ENCODE peak calls at places on chromosomes 1 and 21, in five cellular contexts. One of them, this sample, is unnamed.

GRCh38 chr1:235989105-235989504 is 75.8 kb downstream of the NID1 start:
- DNase-seq in AG04450: no peak
- DNase-seq in body of pancreas: no peak
- DNase-seq in MM.1S: no peak
- DNase-seq in brain microvascular endothelial cell: no peak
- DNase-seq in this sample: no peak

GRCh38 chr21:37845535-37845934 is 70.7 kb downstream of the KCNJ6 start:
- DNase-seq in brain microvascular endothelial cell: no peak
- DNase-seq in body of pancreas: peak
- DNase-seq in MM.1S: no peak
- DNase-seq in AG04450: no peak
- DNase-seq in this sample: no peak

GRCh38 chr1:224271106-224271505 is 58.9 kb downstream of the NVL start:
- DNase-seq in brain microvascular endothelial cell: no peak
- DNase-seq in MM.1S: no peak
- DNase-seq in body of pancreas: no peak
- DNase-seq in AG04450: no peak
- DNase-seq in this sample: no peak

GRCh38 chr1:54309631-54310366 is 96.4 kb downstream of the SSBP3 start:
- DNase-seq in MM.1S: no peak
- DNase-seq in brain microvascular endothelial cell: no peak
- DNase-seq in AG04450: no peak
- DNase-seq in body of pancreas: no peak
- DNase-seq in this sample: no peak

GRCh38 chr1:59680044-59680443 is 134.7 kb upstream of the HOOK1 start:
- DNase-seq in brain microvascular endothelial cell: no peak
- DNase-seq in body of pancreas: no peak
- DNase-seq in AG04450: no peak
- DNase-seq in MM.1S: no peak
- DNase-seq in this sample: no peak

GRCh38 chr1:50108497-50109073 is at the start of gene ELAVL4:
- DNase-seq in AG04450: no peak
- DNase-seq in MM.1S: no peak
- DNase-seq in body of pancreas: peak
- DNase-seq in brain microvascular endothelial cell: no peak
- DNase-seq in this sample: no peak

GRCh38 chr1:172638885-172639831 is 19.7 kb upstream of the FASLG start:
- DNase-seq in MM.1S: no peak
- DNase-seq in brain microvascular endothelial cell: peak
- DNase-seq in body of pancreas: no peak
- DNase-seq in AG04450: peak
- DNase-seq in this sample: peak

GRCh38 chr1:29396438-29397255 is 160.3 kb downstream of the PTPRU start:
- DNase-seq in body of pancreas: no peak
- DNase-seq in AG04450: no peak
- DNase-seq in MM.1S: no peak
- DNase-seq in brain microvascular endothelial cell: peak
- DNase-seq in this sample: peak

GRCh38 chr1:246567258-246568235 is 1.3 kb downstream of the CNST start:
- DNase-seq in MM.1S: peak
- DNase-seq in AG04450: peak
- DNase-seq in brain microvascular endothelial cell: peak
- DNase-seq in body of pancreas: no peak
- DNase-seq in this sample: no peak

GRCh38 chr1:18109058-18109755 is 1.6 kb downstream of the IGSF21 start:
- DNase-seq in body of pancreas: no peak
- DNase-seq in AG04450: no peak
- DNase-seq in MM.1S: no peak
- DNase-seq in brain microvascular endothelial cell: no peak
- DNase-seq in this sample: no peak

GRCh38 chr1:169563019-169563615 is 23.2 kb downstream of the F5 start:
- DNase-seq in body of pancreas: no peak
- DNase-seq in AG04450: no peak
- DNase-seq in MM.1S: no peak
- DNase-seq in brain microvascular endothelial cell: no peak
- DNase-seq in this sample: no peak

GRCh38 chr1:165255226-165255625 is 101.3 kb downstream of the LMX1A start:
- DNase-seq in body of pancreas: no peak
- DNase-seq in MM.1S: peak
- DNase-seq in AG04450: no peak
- DNase-seq in brain microvascular endothelial cell: no peak
- DNase-seq in this sample: no peak

GRCh38 chr1:214386747-214387146 is 105.8 kb downstream of the SMYD2 start:
- DNase-seq in MM.1S: no peak
- DNase-seq in body of pancreas: no peak
- DNase-seq in AG04450: no peak
- DNase-seq in brain microvascular endothelial cell: peak
- DNase-seq in this sample: peak

GRCh38 chr1:6912507-6912906 is 127.3 kb downstream of the CAMTA1 start:
- DNase-seq in brain microvascular endothelial cell: no peak
- DNase-seq in body of pancreas: no peak
- DNase-seq in MM.1S: no peak
- DNase-seq in AG04450: no peak
- DNase-seq in this sample: no peak

GRCh38 chr1:111465754-111466153 is 8.0 kb upstream of the C1orf162 start:
- DNase-seq in MM.1S: no peak
- DNase-seq in body of pancreas: no peak
- DNase-seq in AG04450: no peak
- DNase-seq in brain microvascular endothelial cell: no peak
- DNase-seq in this sample: no peak

GRCh38 chr1:111463029-111463683 is 10.6 kb upstream of the C1orf162 start:
- DNase-seq in MM.1S: no peak
- DNase-seq in brain microvascular endothelial cell: no peak
- DNase-seq in body of pancreas: peak
- DNase-seq in AG04450: peak
- DNase-seq in this sample: no peak

GRCh38 chr1:111466480-111466879 is 7.3 kb upstream of the C1orf162 start:
- DNase-seq in brain microvascular endothelial cell: no peak
- DNase-seq in body of pancreas: no peak
- DNase-seq in MM.1S: no peak
- DNase-seq in AG04450: no peak
- DNase-seq in this sample: no peak

GRCh38 chr1:111461765-111462164 is 12.0 kb upstream of the C1orf162 start:
- DNase-seq in AG04450: no peak
- DNase-seq in brain microvascular endothelial cell: no peak
- DNase-seq in body of pancreas: no peak
- DNase-seq in MM.1S: no peak
- DNase-seq in this sample: no peak

GRCh38 chr1:111462368-111463028 is 11.3 kb upstream of the C1orf162 start:
- DNase-seq in brain microvascular endothelial cell: no peak
- DNase-seq in AG04450: no peak
- DNase-seq in MM.1S: no peak
- DNase-seq in body of pancreas: no peak
- DNase-seq in this sample: no peak
- H3K27ac ChIP-seq in brain microvascular endothelial cell: no peak
- H3K27ac ChIP-seq in AG04450: peak
- H3K27ac ChIP-seq in MM.1S: no peak
- H3K27ac ChIP-seq in body of pancreas: peak
- H3K27ac ChIP-seq in this sample: no peak

GRCh38 chr1:230534224-230534623 is 108.1 kb upstream of the COG2 start:
- DNase-seq in MM.1S: no peak
- DNase-seq in brain microvascular endothelial cell: no peak
- DNase-seq in body of pancreas: no peak
- DNase-seq in AG04450: no peak
- DNase-seq in this sample: no peak

GRCh38 chr1:230541306-230541705 is 101.0 kb upstream of the COG2 start:
- DNase-seq in body of pancreas: no peak
- DNase-seq in AG04450: no peak
- DNase-seq in MM.1S: no peak
- DNase-seq in brain microvascular endothelial cell: no peak
- DNase-seq in this sample: no peak

GRCh38 chr1:230540416-230540815 is 101.9 kb upstream of the COG2 start:
- DNase-seq in AG04450: no peak
- DNase-seq in brain microvascular endothelial cell: no peak
- DNase-seq in body of pancreas: no peak
- DNase-seq in MM.1S: no peak
- DNase-seq in this sample: no peak

GRCh38 chr1:230537456-230537855 is 104.8 kb upstream of the COG2 start:
- DNase-seq in AG04450: no peak
- DNase-seq in MM.1S: no peak
- DNase-seq in body of pancreas: no peak
- DNase-seq in brain microvascular endothelial cell: no peak
- DNase-seq in this sample: no peak

DNA sequence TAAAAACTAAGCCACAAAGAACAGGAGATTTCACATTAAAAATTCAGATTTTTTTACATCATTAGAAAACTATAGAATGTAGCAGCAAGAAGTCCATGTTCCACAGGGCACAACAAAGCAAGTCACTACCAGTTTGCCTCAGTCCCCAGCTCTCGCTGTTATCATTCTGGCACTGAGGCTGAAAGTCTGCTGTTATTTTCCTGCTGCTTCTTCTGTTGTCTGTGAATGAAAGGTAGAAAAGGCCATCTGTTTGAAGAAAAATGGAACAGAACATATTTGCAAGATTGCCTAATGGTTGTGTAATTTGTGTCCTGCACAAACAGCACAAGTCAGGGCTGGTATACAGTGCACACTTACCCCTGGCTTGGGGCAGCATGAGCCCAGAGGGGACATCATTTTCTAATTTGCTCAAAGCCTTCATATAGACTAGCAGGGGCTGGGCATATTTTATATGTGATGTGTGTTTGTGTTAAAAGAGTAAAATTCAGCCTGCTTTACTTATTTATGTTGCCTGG is 105.6 kb upstream of the COG2 start:
- DNase-seq in AG04450: no peak
- DNase-seq in body of pancreas: no peak
- DNase-seq in brain microvascular endothelial cell: no peak
- DNase-seq in MM.1S: no peak
- DNase-seq in this sample: no peak
- H3K4me3 ChIP-seq in AG04450: no peak
- H3K4me3 ChIP-seq in body of pancreas: no peak
- H3K4me3 ChIP-seq in brain microvascular endothelial cell: no peak
- H3K4me3 ChIP-seq in MM.1S: no peak
- H3K4me3 ChIP-seq in this sample: no peak

GRCh38 chr1:232965912-232966217 is 15.5 kb downstream of the NTPCR start:
- DNase-seq in AG04450: no peak
- DNase-seq in MM.1S: no peak
- DNase-seq in brain microvascular endothelial cell: no peak
- DNase-seq in body of pancreas: no peak
- DNase-seq in this sample: no peak

GRCh38 chr1:232966663-232967062 is 16.3 kb downstream of the NTPCR start:
- DNase-seq in MM.1S: no peak
- DNase-seq in brain microvascular endothelial cell: no peak
- DNase-seq in AG04450: no peak
- DNase-seq in body of pancreas: peak
- DNase-seq in this sample: no peak

GRCh38 chr1:232963366-232963765 is 13.0 kb downstream of the NTPCR start:
- DNase-seq in MM.1S: no peak
- DNase-seq in AG04450: no peak
- DNase-seq in body of pancreas: no peak
- DNase-seq in brain microvascular endothelial cell: no peak
- DNase-seq in this sample: no peak

GRCh38 chr1:232962761-232963357 is 12.4 kb downstream of the NTPCR start:
- DNase-seq in body of pancreas: no peak
- DNase-seq in AG04450: no peak
- DNase-seq in brain microvascular endothelial cell: peak
- DNase-seq in MM.1S: no peak
- DNase-seq in this sample: no peak

GRCh38 chr1:232965124-232965911 is 14.9 kb downstream of the NTPCR start:
- DNase-seq in AG04450: no peak
- DNase-seq in MM.1S: no peak
- DNase-seq in body of pancreas: no peak
- DNase-seq in brain microvascular endothelial cell: no peak
- DNase-seq in this sample: no peak
- H3K27ac ChIP-seq in AG04450: no peak
- H3K27ac ChIP-seq in MM.1S: no peak
- H3K27ac ChIP-seq in body of pancreas: no peak
- H3K27ac ChIP-seq in brain microvascular endothelial cell: no peak
- H3K27ac ChIP-seq in this sample: no peak

GRCh38 chr1:44806025-44806703 is 987 bp downstream of the DYNLT4 start:
- DNase-seq in MM.1S: no peak
- DNase-seq in brain microvascular endothelial cell: no peak
- DNase-seq in body of pancreas: no peak
- DNase-seq in AG04450: no peak
- DNase-seq in this sample: no peak
- H3K4me3 ChIP-seq in MM.1S: no peak
- H3K4me3 ChIP-seq in brain microvascular endothelial cell: no peak
- H3K4me3 ChIP-seq in body of pancreas: no peak
- H3K4me3 ChIP-seq in AG04450: no peak
- H3K4me3 ChIP-seq in this sample: no peak

This sample was measured in SJSA1.